ENCODE peak calls at places on chromosomes 13 and 19, in seven cellular contexts. One of them, this sample, is unnamed.
A peak's percentile ranks its signal among the peaks of the same experiment; 100 is the strongest.

GRCh38 chr13:30846311-30846710 is 59.8 kb upstream of the MEDAG start:
- DNase-seq in CD8-positive, alpha-beta T cell: no peak
- DNase-seq in lower leg skin: no peak
- DNase-seq in tibial artery: no peak
- DNase-seq in heart right ventricle: no peak
- DNase-seq in tibial nerve: no peak
- DNase-seq in uterus: no peak
- DNase-seq in this sample: no peak

GRCh38 chr13:100208596-100208995 is 119.7 kb downstream of the PCCA start:
- DNase-seq in CD8-positive, alpha-beta T cell: no peak
- DNase-seq in lower leg skin: no peak
- DNase-seq in tibial artery: no peak
- DNase-seq in heart right ventricle: no peak
- DNase-seq in tibial nerve: no peak
- DNase-seq in uterus: no peak
- DNase-seq in this sample: no peak

GRCh38 chr19:2251577-2252480 is 2.7 kb downstream of the AMH start:
- DNase-seq in CD8-positive, alpha-beta T cell: no peak
- DNase-seq in lower leg skin: no peak
- DNase-seq in tibial artery: no peak
- DNase-seq in heart right ventricle: no peak
- DNase-seq in tibial nerve: no peak
- DNase-seq in uterus: no peak
- DNase-seq in this sample: no peak

GRCh38 chr19:18173572-18174294 is at the start of gene IFI30:
- DNase-seq in CD8-positive, alpha-beta T cell: peak; percentile 73
- DNase-seq in lower leg skin: peak; percentile 95
- DNase-seq in tibial artery: peak; percentile 90
- DNase-seq in heart right ventricle: peak; percentile 65
- DNase-seq in tibial nerve: peak; percentile 61
- DNase-seq in uterus: peak; percentile 76
- DNase-seq in this sample: no peak

GRCh38 chr19:55283548-55284393 is at the start of gene BRSK1:
- DNase-seq in CD8-positive, alpha-beta T cell: peak; percentile 65
- DNase-seq in lower leg skin: no peak
- DNase-seq in tibial artery: no peak
- DNase-seq in heart right ventricle: peak; percentile 72
- DNase-seq in tibial nerve: no peak
- DNase-seq in uterus: peak; percentile 64
- DNase-seq in this sample: no peak

GRCh38 chr13:44273216-44273615 is 100.4 kb upstream of the SERP2 start:
- DNase-seq in CD8-positive, alpha-beta T cell: no peak
- DNase-seq in lower leg skin: peak; percentile 59
- DNase-seq in tibial artery: no peak
- DNase-seq in heart right ventricle: no peak
- DNase-seq in tibial nerve: no peak
- DNase-seq in uterus: no peak
- DNase-seq in this sample: no peak

GRCh38 chr13:60326273-60326672 is 70.7 kb upstream of the TDRD3 start:
- DNase-seq in CD8-positive, alpha-beta T cell: no peak
- DNase-seq in lower leg skin: no peak
- DNase-seq in tibial artery: no peak
- DNase-seq in heart right ventricle: no peak
- DNase-seq in tibial nerve: no peak
- DNase-seq in uterus: no peak
- DNase-seq in this sample: no peak

GRCh38 chr19:4510435-4511255 is 7.6 kb downstream of the PLIN4 start:
- DNase-seq in CD8-positive, alpha-beta T cell: no peak
- DNase-seq in lower leg skin: no peak
- DNase-seq in tibial artery: no peak
- DNase-seq in heart right ventricle: no peak
- DNase-seq in tibial nerve: no peak
- DNase-seq in uterus: no peak
- DNase-seq in this sample: no peak

GRCh38 chr19:18896421-18896841 is 473 bp upstream of the CERS1 start:
- DNase-seq in CD8-positive, alpha-beta T cell: no peak
- DNase-seq in lower leg skin: no peak
- DNase-seq in tibial artery: peak; percentile 61
- DNase-seq in heart right ventricle: no peak
- DNase-seq in tibial nerve: no peak
- DNase-seq in uterus: no peak
- DNase-seq in this sample: no peak

GRCh38 chr19:54434862-54435174 is 14.2 kb upstream of the LENG8 start:
- DNase-seq in CD8-positive, alpha-beta T cell: no peak
- DNase-seq in lower leg skin: no peak
- DNase-seq in tibial artery: no peak
- DNase-seq in heart right ventricle: no peak
- DNase-seq in tibial nerve: no peak
- DNase-seq in uterus: no peak
- DNase-seq in this sample: no peak

GRCh38 chr19:41548954-41549688 is 26.8 kb upstream of the CEACAM21 start:
- DNase-seq in CD8-positive, alpha-beta T cell: peak; percentile 83
- DNase-seq in lower leg skin: no peak
- DNase-seq in tibial artery: no peak
- DNase-seq in heart right ventricle: peak; percentile 35
- DNase-seq in tibial nerve: no peak
- DNase-seq in uterus: no peak
- DNase-seq in this sample: no peak

GRCh38 chr13:85503797-85504196 is 295.4 kb downstream of the SLITRK6 start:
- DNase-seq in CD8-positive, alpha-beta T cell: no peak
- DNase-seq in lower leg skin: no peak
- DNase-seq in tibial artery: no peak
- DNase-seq in heart right ventricle: no peak
- DNase-seq in tibial nerve: no peak
- DNase-seq in uterus: no peak
- DNase-seq in this sample: peak; percentile 69

GRCh38 chr13:75666646-75667351 is 30.7 kb downstream of the LMO7 start:
- DNase-seq in CD8-positive, alpha-beta T cell: no peak
- DNase-seq in lower leg skin: no peak
- DNase-seq in tibial artery: no peak
- DNase-seq in heart right ventricle: no peak
- DNase-seq in tibial nerve: no peak
- DNase-seq in uterus: no peak
- DNase-seq in this sample: no peak

GRCh38 chr19:47037766-47038165 is 10.7 kb downstream of the TMEM160 start:
- DNase-seq in CD8-positive, alpha-beta T cell: no peak
- DNase-seq in lower leg skin: no peak
- DNase-seq in tibial artery: no peak
- DNase-seq in heart right ventricle: no peak
- DNase-seq in tibial nerve: no peak
- DNase-seq in uterus: no peak
- DNase-seq in this sample: no peak

GRCh38 chr19:55389386-55390317 is 3.9 kb downstream of the RPL28 start:
- DNase-seq in CD8-positive, alpha-beta T cell: no peak
- DNase-seq in lower leg skin: no peak
- DNase-seq in tibial artery: no peak
- DNase-seq in heart right ventricle: no peak
- DNase-seq in tibial nerve: no peak
- DNase-seq in uterus: no peak
- DNase-seq in this sample: no peak

GRCh38 chr19:29521291-29522075 is 4.3 kb upstream of the VSTM2B start:
- DNase-seq in CD8-positive, alpha-beta T cell: no peak
- DNase-seq in lower leg skin: no peak
- DNase-seq in tibial artery: no peak
- DNase-seq in heart right ventricle: no peak
- DNase-seq in tibial nerve: no peak
- DNase-seq in uterus: no peak
- DNase-seq in this sample: no peak

GRCh38 chr13:85544756-85545155 is 254.5 kb downstream of the SLITRK6 start:
- DNase-seq in CD8-positive, alpha-beta T cell: no peak
- DNase-seq in lower leg skin: no peak
- DNase-seq in tibial artery: no peak
- DNase-seq in heart right ventricle: no peak
- DNase-seq in tibial nerve: no peak
- DNase-seq in uterus: no peak
- DNase-seq in this sample: no peak

GRCh38 chr19:4069331-4069959 is 2.7 kb upstream of the ZBTB7A start:
- DNase-seq in CD8-positive, alpha-beta T cell: peak; percentile 77
- DNase-seq in lower leg skin: no peak
- DNase-seq in tibial artery: no peak
- DNase-seq in heart right ventricle: no peak
- DNase-seq in tibial nerve: no peak
- DNase-seq in uterus: peak; percentile 25
- DNase-seq in this sample: no peak

GRCh38 chr13:35789335-35790166 is 313.1 kb upstream of the MAB21L1 start:
- DNase-seq in CD8-positive, alpha-beta T cell: no peak
- DNase-seq in lower leg skin: no peak
- DNase-seq in tibial artery: no peak
- DNase-seq in heart right ventricle: no peak
- DNase-seq in tibial nerve: no peak
- DNase-seq in uterus: no peak
- DNase-seq in this sample: no peak

GRCh38 chr19:13033819-13034611 is 38.7 kb downstream of the NFIX start:
- DNase-seq in CD8-positive, alpha-beta T cell: peak; percentile 62
- DNase-seq in lower leg skin: no peak
- DNase-seq in tibial artery: peak; percentile 90
- DNase-seq in heart right ventricle: peak; percentile 85
- DNase-seq in tibial nerve: no peak
- DNase-seq in uterus: peak; percentile 80
- DNase-seq in this sample: peak; percentile 71

GRCh38 chr13:112790735-112791641 is 101.2 kb downstream of the ATP11A start:
- DNase-seq in CD8-positive, alpha-beta T cell: peak; percentile 41
- DNase-seq in lower leg skin: peak; percentile 63
- DNase-seq in tibial artery: peak; percentile 51
- DNase-seq in heart right ventricle: no peak
- DNase-seq in tibial nerve: no peak
- DNase-seq in uterus: peak; percentile 4
- DNase-seq in this sample: no peak

GRCh38 chr19:45824041-45824471 is 8.9 kb upstream of the RSPH6A start:
- DNase-seq in CD8-positive, alpha-beta T cell: no peak
- DNase-seq in lower leg skin: no peak
- DNase-seq in tibial artery: no peak
- DNase-seq in heart right ventricle: no peak
- DNase-seq in tibial nerve: no peak
- DNase-seq in uterus: no peak
- DNase-seq in this sample: peak; percentile 49

GRCh38 chr13:111926501-111927180 is 140.3 kb upstream of the SOX1 start:
- DNase-seq in CD8-positive, alpha-beta T cell: no peak
- DNase-seq in lower leg skin: peak; percentile 56
- DNase-seq in tibial artery: no peak
- DNase-seq in heart right ventricle: no peak
- DNase-seq in tibial nerve: no peak
- DNase-seq in uterus: no peak
- DNase-seq in this sample: no peak

GRCh38 chr13:27920677-27921420 is 1.0 kb downstream of the PDX1 start:
- DNase-seq in CD8-positive, alpha-beta T cell: no peak
- DNase-seq in lower leg skin: no peak
- DNase-seq in tibial artery: no peak
- DNase-seq in heart right ventricle: no peak
- DNase-seq in tibial nerve: no peak
- DNase-seq in uterus: no peak
- DNase-seq in this sample: no peak

GRCh38 chr13:111129465-111130110 is 14.5 kb downstream of the ARHGEF7 start:
- DNase-seq in CD8-positive, alpha-beta T cell: no peak
- DNase-seq in lower leg skin: no peak
- DNase-seq in tibial artery: no peak
- DNase-seq in heart right ventricle: no peak
- DNase-seq in tibial nerve: no peak
- DNase-seq in uterus: no peak
- DNase-seq in this sample: no peak

GRCh38 chr19:1904385-1905070 is 671 bp upstream of the ADAT3 start:
- DNase-seq in CD8-positive, alpha-beta T cell: no peak
- DNase-seq in lower leg skin: no peak
- DNase-seq in tibial artery: no peak
- DNase-seq in heart right ventricle: no peak
- DNase-seq in tibial nerve: no peak
- DNase-seq in uterus: peak; percentile 55
- DNase-seq in this sample: peak; percentile 97

GRCh38 chr13:63636231-63636993 is 2220.8 kb upstream of the PCDH20 start:
- DNase-seq in CD8-positive, alpha-beta T cell: no peak
- DNase-seq in lower leg skin: no peak
- DNase-seq in tibial artery: no peak
- DNase-seq in heart right ventricle: no peak
- DNase-seq in tibial nerve: no peak
- DNase-seq in uterus: no peak
- DNase-seq in this sample: no peak
- TF ChIP-seq CTCF in CD8-positive, alpha-beta T cell: no peak
- TF ChIP-seq CTCF in lower leg skin: no peak
- TF ChIP-seq CTCF in tibial artery: no peak
- TF ChIP-seq CTCF in heart right ventricle: no peak
- TF ChIP-seq CTCF in tibial nerve: no peak
- TF ChIP-seq CTCF in uterus: no peak
- TF ChIP-seq CTCF in this sample: peak; percentile 13

GRCh38 chr19:8481191-8481590 is 21.2 kb downstream of the PRAM1 start:
- DNase-seq in CD8-positive, alpha-beta T cell: no peak
- DNase-seq in lower leg skin: no peak
- DNase-seq in tibial artery: peak; percentile 60
- DNase-seq in heart right ventricle: no peak
- DNase-seq in tibial nerve: no peak
- DNase-seq in uterus: no peak
- DNase-seq in this sample: no peak
- H3K4me3 ChIP-seq in CD8-positive, alpha-beta T cell: no peak overlapping the region
- H3K4me3 ChIP-seq in lower leg skin: no peak overlapping the region
- H3K4me3 ChIP-seq in tibial artery: no peak overlapping the region
- H3K4me3 ChIP-seq in heart right ventricle: no peak overlapping the region
- H3K4me3 ChIP-seq in tibial nerve: no peak overlapping the region
- H3K4me3 ChIP-seq in uterus: no peak overlapping the region
- H3K4me3 ChIP-seq in this sample: peak overlapping the region; percentile 26

DNA sequence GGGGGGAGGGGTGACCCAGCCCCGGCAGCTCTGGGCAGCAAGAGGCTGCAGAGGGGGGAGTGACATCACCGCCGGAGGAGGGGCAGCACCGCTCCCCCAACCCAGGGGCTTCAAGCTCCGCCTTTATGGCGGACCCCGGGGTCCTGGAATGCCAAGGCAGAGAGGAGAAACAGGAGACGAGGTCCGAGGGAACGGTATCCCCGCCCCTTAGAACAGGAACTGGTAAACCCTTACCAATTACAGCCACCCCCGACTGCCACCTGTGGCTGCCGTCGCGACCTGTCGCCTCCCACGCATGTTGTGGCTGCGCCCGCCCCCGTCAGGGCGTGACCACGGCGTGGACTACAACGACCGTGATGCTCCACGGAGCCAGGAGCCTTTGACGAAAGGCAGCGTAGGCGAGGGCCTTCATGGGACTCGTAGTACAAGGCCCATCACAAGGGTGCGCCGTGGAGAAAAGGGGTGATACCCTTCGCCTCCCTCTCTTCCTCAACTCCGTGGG is 4.1 kb upstream of the KCNC3 start:
- DNase-seq in CD8-positive, alpha-beta T cell: peak; percentile 88
- DNase-seq in lower leg skin: peak; percentile 96
- DNase-seq in tibial artery: peak; percentile 84
- DNase-seq in heart right ventricle: peak; percentile 88
- DNase-seq in tibial nerve: peak; percentile 45
- DNase-seq in uterus: peak; percentile 36
- DNase-seq in this sample: peak; percentile 91
- TF ChIP-seq CTCF in CD8-positive, alpha-beta T cell: no peak
- TF ChIP-seq CTCF in lower leg skin: no peak
- TF ChIP-seq CTCF in tibial artery: no peak
- TF ChIP-seq CTCF in heart right ventricle: no peak
- TF ChIP-seq CTCF in tibial nerve: no peak
- TF ChIP-seq CTCF in uterus: no peak
- TF ChIP-seq CTCF in this sample: no peak

DNA sequence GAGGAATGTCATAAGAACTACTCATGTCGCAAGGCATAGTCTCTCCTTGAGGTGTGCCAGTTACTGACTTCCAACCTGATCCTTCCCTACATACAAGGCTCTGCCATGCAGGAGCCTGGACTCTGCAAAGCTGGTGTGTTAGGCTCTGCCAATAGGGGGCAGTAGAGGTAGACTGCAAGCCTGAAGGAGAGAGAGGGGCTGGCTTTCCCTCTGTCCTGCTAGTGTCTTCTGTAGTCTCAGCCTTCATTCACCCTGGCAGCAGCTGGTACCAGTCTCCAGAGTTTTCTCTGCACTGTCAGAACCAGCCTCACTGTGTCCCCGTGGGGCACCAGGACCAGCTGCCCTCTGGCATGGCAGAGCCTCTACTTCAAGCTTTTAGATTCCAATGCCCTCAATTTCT is 14.5 kb downstream of the SHISA2 start:
- DNase-seq in CD8-positive, alpha-beta T cell: no peak
- DNase-seq in lower leg skin: no peak
- DNase-seq in tibial artery: no peak
- DNase-seq in heart right ventricle: no peak
- DNase-seq in tibial nerve: no peak
- DNase-seq in uterus: no peak
- DNase-seq in this sample: no peak
- H3K4me3 ChIP-seq in CD8-positive, alpha-beta T cell: no peak overlapping the region
- H3K4me3 ChIP-seq in lower leg skin: no peak overlapping the region
- H3K4me3 ChIP-seq in tibial artery: no peak overlapping the region
- H3K4me3 ChIP-seq in heart right ventricle: no peak overlapping the region
- H3K4me3 ChIP-seq in tibial nerve: no peak overlapping the region
- H3K4me3 ChIP-seq in uterus: no peak overlapping the region
- H3K4me3 ChIP-seq in this sample: no peak overlapping the region

This sample was measured in LNCaP clone FGC.